ENCODE peak calls at places on chromosomes 5 and 9, in five cellular contexts. V is effector memory CD4-positive, alpha-beta T cell; U is upper lobe of right lung; I is GM23248; Q is CD8-positive, alpha-beta memory T cell. K is an unnamed sample.

GRCh38 chr9:33153666-33154065 is 13.5 kb downstream of the B4GALT1 start:
- DNase-seq in V (no peak), U (no peak), I (no peak), Q (no peak), K (no peak)

GRCh38 chr5:90408571-90409317 is 812 bp downstream of the CETN3 start:
- DNase-seq in V (no peak), U (no peak), I (peak; percentile 22), Q (no peak), K (no peak)

GRCh38 chr5:6253281-6253680 is 125.1 kb downstream of the MED10 start:
- DNase-seq in V (no peak), U (no peak), I (no peak), Q (no peak), K (no peak)

GRCh38 chr9:93897075-93897970 is 57.8 kb downstream of the BARX1 start:
- DNase-seq in V (no peak), U (no peak), I (no peak), Q (no peak), K (no peak)

GRCh38 chr5:172887735-172888134 is 53.7 kb downstream of the ERGIC1 start:
- DNase-seq in V (no peak), U (no peak), I (peak; percentile 61), Q (no peak), K (no peak)

GRCh38 chr9:82783045-82783444 is 279.9 kb downstream of the RASEF start:
- DNase-seq in V (no peak), U (no peak), I (no peak), Q (no peak), K (no peak)

GRCh38 chr5:96257904-96258303 is 175.1 kb downstream of the PCSK1 start:
- DNase-seq in V (no peak), U (no peak), I (peak; percentile 89), Q (no peak), K (no peak)

GRCh38 chr5:128627939-128628338 is 89.9 kb upstream of the FBN2 start:
- DNase-seq in V (no peak), U (no peak), I (no peak), Q (no peak), K (no peak)

GRCh38 chr9:94160594-94161501 is 76.6 kb downstream of the PTPDC1 start:
- DNase-seq in V (no peak), U (no peak), I (peak; percentile 40), Q (no peak), K (no peak)

GRCh38 chr9:99249619-99250018 is 27.5 kb downstream of the SEC61B start:
- DNase-seq in V (no peak), U (no peak), I (peak; percentile 28), Q (no peak), K (no peak)

GRCh38 chr5:150582281-150582791 is 58.1 kb upstream of the SYNPO start:
- DNase-seq in V (no peak), U (peak; percentile 78), I (no peak), Q (no peak), K (no peak)

GRCh38 chr5:141782991-141783598 is 95.1 kb downstream of the PCDH1 start:
- DNase-seq in V (no peak), U (no peak), I (peak; percentile 40), Q (no peak), K (no peak)

GRCh38 chr9:32526707-32527048 is 682 bp upstream of the RIGI start:
- DNase-seq in V (no peak), U (no peak), I (no peak), Q (no peak), K (no peak)

GRCh38 chr5:90356612-90357011 is 52.9 kb downstream of the CETN3 start:
- DNase-seq in V (no peak), U (no peak), I (peak; percentile 15), Q (no peak), K (no peak)

GRCh38 chr9:109109962-109110325 is 9.8 kb downstream of the TMEM245 start:
- DNase-seq in V (no peak), U (no peak), I (no peak), Q (no peak), K (no peak)

GRCh38 chr5:27311544-27311943 is 273.2 kb upstream of the CDH9 start:
- DNase-seq in V (no peak), U (no peak), I (peak; percentile 60), Q (no peak), K (no peak)

GRCh38 chr5:1706428-1706827 is 93.2 kb downstream of the MRPL36 start:
- DNase-seq in V (no peak), U (no peak), I (no peak), Q (no peak), K (no peak)

GRCh38 chr9:133158695-133159094 is 5.0 kb downstream of the GBGT1 start:
- DNase-seq in V (no peak), U (peak; percentile 8), I (no peak), Q (no peak), K (no peak)

GRCh38 chr5:16754086-16754485 is 137.3 kb upstream of the RETREG1 start:
- DNase-seq in V (no peak), U (no peak), I (no peak), Q (no peak), K (no peak)

GRCh38 chr5:40436535-40437237 is 243.0 kb upstream of the PTGER4 start:
- DNase-seq in V (peak; percentile 22), U (no peak), I (no peak), Q (peak; percentile 13), K (no peak)

GRCh38 chr5:132444061-132444460 is 46.5 kb downstream of the IRF1 start:
- DNase-seq in V (no peak), U (no peak), I (no peak), Q (no peak), K (no peak)

GRCh38 chr5:18720002-18720401 is 1085.7 kb downstream of the TAF11L14 start:
- DNase-seq in V (no peak), U (no peak), I (no peak), Q (no peak), K (no peak)

GRCh38 chr9:125757834-125758233 is 10.7 kb downstream of the PBX3 start:
- DNase-seq in V (no peak), U (no peak), I (no peak), Q (no peak), K (no peak)
- H3K4me1 ChIP-seq in V (no peaks in the 10 kb centered on the region), U (peaks cover 18% of the 10 kb centered on the region), I (peaks cover 31% of the 10 kb centered on the region), Q (no peaks in the 10 kb centered on the region), K (no peaks in the 10 kb centered on the region)

DNA sequence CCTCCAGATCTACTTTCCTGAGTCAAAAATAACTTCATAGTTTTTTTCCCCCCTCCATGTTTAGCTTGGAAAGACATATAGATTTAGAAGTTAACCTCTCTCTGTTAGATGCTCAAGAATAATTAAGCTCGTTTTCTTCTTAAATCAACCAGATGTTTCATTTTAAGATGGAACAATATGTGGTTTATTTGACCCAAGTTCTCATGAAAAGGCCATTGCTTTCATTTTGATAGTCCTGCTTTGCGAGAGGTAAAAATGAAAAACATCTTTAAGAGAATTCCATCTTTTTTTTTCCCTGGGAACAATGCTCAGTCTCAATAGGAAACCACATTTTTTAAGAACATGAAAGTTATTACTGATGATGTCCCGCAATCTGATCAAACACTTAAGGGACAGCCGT is 27.8 kb upstream of the GAS1 start:
- DNase-seq in V (no peak), U (no peak), I (no peak), Q (no peak), K (no peak)
- H3K4me1 ChIP-seq in V (no peaks in the 10 kb centered on the region), U (no peaks in the 10 kb centered on the region), I (peaks cover 54% of the 10 kb centered on the region), Q (no peaks in the 10 kb centered on the region), K (no peaks in the 10 kb centered on the region)

DNA sequence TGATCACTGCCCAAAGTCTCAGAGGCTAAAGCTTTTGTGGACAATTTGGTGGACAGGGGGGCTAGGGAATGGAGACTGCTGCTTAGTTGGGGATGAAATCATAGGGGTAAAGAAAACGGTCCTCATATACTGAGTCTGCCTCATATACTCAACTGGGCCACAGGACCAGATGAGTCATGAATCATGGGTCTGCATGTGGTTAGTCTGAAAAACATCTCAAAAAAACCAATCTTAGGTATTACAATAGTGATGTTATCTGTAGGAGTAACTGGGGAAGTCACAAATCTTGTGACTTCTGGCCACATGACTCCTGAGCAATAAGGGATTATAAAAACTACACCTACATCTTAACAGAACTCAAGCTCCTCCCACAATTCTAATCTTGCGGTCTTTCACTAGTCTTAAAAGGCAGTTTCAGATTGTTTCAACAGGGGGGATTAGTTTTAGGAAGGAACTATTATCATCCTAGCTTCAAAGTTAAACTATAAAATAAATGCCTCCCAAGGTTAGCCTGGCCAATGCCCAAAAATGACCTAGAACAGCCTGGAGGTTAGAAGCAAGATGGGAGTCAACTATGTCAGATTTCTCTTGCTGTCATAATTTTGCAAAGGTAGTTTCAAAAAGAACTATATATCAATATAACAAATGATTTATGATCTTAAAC is 17.5 kb downstream of the TMEM161B start:
- DNase-seq in V (peak; percentile 2), U (no peak), I (no peak), Q (no peak), K (no peak)
- H3K4me1 ChIP-seq in V (no peaks in the 10 kb centered on the region), U (no peaks in the 10 kb centered on the region), I (no peaks in the 10 kb centered on the region), Q (peaks cover 15% of the 10 kb centered on the region), K (no peaks in the 10 kb centered on the region)

DNA sequence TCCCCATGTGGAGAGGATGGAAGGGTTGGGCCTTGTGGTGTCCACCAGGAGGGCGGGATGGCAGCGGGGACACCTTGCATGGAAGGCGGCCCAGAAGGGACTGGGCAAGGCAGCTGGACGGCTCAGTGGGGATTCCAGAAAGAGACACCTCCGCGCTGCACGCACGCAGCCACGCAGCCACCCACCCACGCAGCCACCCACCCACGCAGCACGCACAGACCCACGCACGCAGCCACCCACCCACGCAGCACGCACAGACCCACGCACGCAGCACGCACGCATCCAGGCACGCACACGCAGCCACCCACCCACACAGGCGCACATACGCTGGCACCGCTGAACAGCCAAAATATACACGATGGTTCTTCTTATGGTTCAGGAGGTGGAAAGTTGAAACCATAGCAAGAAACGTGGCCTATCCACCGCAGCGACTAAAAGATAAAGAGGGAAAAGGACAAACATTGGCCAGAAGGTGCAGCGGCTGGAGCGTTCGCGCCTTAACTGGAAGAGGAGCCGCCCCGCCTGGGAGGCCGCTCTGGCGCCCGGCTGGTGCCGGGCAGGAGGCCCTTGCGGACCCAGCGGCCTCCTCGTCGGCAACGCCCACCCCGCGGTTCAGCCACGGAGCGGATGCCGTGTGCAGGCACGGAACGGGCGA is 22.2 kb upstream of the EXOC3 start:
- DNase-seq in V (no peak), U (peak; percentile 52), I (no peak), Q (no peak), K (no peak)
- H3K4me1 ChIP-seq in V (no peaks in the 10 kb centered on the region), U (peaks cover 4% of the 10 kb centered on the region), I (peaks cover 22% of the 10 kb centered on the region), Q (no peaks in the 10 kb centered on the region), K (no peaks in the 10 kb centered on the region)